ENCODE peak calls at places on chromosome 17, in five cellular contexts. N, O, A, S and H are unnamed samples.

GRCh38 chr17:31327534-31328526 is 6.4 kb upstream of the EVI2A start:
- DNase-seq in N (no peak), O (no peak), A (no peak), S (no peak), H (no peak)

GRCh38 chr17:17921192-17922082 is 50.8 kb downstream of the TOM1L2 start:
- DNase-seq in N (peak; percentile 57), O (no peak), A (no peak), S (no peak), H (no peak)

GRCh38 chr17:79420318-79421243 is 190.3 kb downstream of the RBFOX3 start:
- DNase-seq in N (peak; percentile 3), O (no peak), A (no peak), S (no peak), H (no peak)

GRCh38 chr17:17648762-17649161 is 32.5 kb upstream of the RAI1 start:
- DNase-seq in N (no peak), O (no peak), A (no peak), S (no peak), H (no peak)

GRCh38 chr17:70158581-70158980 is 10.8 kb upstream of the KCNJ2 start:
- DNase-seq in N (no peak), O (no peak), A (no peak), S (no peak), H (no peak)

GRCh38 chr17:74862108-74862901 is 2.6 kb upstream of the GRIN2C start:
- DNase-seq in N (peak; percentile 34), O (peak; percentile 69), A (peak; percentile 84), S (no peak), H (peak; percentile 65)

GRCh38 chr17:44376124-44376523 is 12.5 kb upstream of the FAM171A2 start:
- DNase-seq in N (peak; percentile 24), O (no peak), A (peak; percentile 48), S (no peak), H (peak; percentile 56)

GRCh38 chr17:72432881-72433280 is 312.1 kb downstream of the SOX9 start:
- DNase-seq in N (no peak), O (no peak), A (no peak), S (no peak), H (no peak)

GRCh38 chr17:40317880-40318834 is 9.2 kb downstream of the RARA start:
- DNase-seq in N (peak; percentile 96), O (peak; percentile 97), A (peak; percentile 96), S (peak; percentile 98), H (peak; percentile 97)

GRCh38 chr17:79612468-79613194 is 1.8 kb upstream of the RBFOX3 start:
- DNase-seq in N (peak; percentile 24), O (peak; percentile 69), A (peak; percentile 38), S (no peak), H (no peak)

GRCh38 chr17:79027274-79027924 is 3.4 kb downstream of the C1QTNF1 start:
- DNase-seq in N (no peak), O (peak; percentile 61), A (peak; percentile 92), S (no peak), H (no peak)

GRCh38 chr17:65177901-65178300 is 40.7 kb downstream of the RGS9 start:
- DNase-seq in N (peak; percentile 59), O (no peak), A (no peak), S (no peak), H (no peak)

GRCh38 chr17:61701334-61701733 is 110.3 kb upstream of the NACA2 start:
- DNase-seq in N (no peak), O (no peak), A (no peak), S (no peak), H (no peak)

GRCh38 chr17:27295945-27296344 is 2.0 kb downstream of the WSB1 start:
- DNase-seq in N (peak; percentile 50), O (peak; percentile 53), A (no peak), S (no peak), H (no peak)

GRCh38 chr17:68592667-68593330 is 8.4 kb downstream of the FAM20A start:
- DNase-seq in N (no peak), O (no peak), A (no peak), S (no peak), H (no peak)

GRCh38 chr17:30526401-30526800 is 49.2 kb downstream of the GOSR1 start:
- DNase-seq in N (peak; percentile 69), O (no peak), A (no peak), S (no peak), H (no peak)

GRCh38 chr17:21010705-21011596 is 31.9 kb downstream of the USP22 start:
- DNase-seq in N (no peak), O (no peak), A (no peak), S (no peak), H (no peak)

GRCh38 chr17:46063239-46063638 is 64.2 kb downstream of the STH start:
- DNase-seq in N (no peak), O (no peak), A (no peak), S (no peak), H (no peak)

GRCh38 chr17:43529977-43530302 is 16.2 kb downstream of the ETV4 start:
- DNase-seq in N (no peak), O (no peak), A (no peak), S (no peak), H (no peak)

GRCh38 chr17:65173284-65173793 is 36.2 kb downstream of the RGS9 start:
- DNase-seq in N (peak; percentile 54), O (peak; percentile 40), A (peak; percentile 41), S (peak; percentile 5), H (no peak)

GRCh38 chr17:78670850-78671291 is 93.7 kb upstream of the DNAH17 start:
- DNase-seq in N (no peak), O (no peak), A (no peak), S (no peak), H (no peak)

GRCh38 chr17:40218740-40219072 is 398 bp upstream of the WIPF2 start:
- DNase-seq in N (no peak), O (peak; percentile 58), A (peak; percentile 84), S (peak; percentile 39), H (peak; percentile 35)

GRCh38 chr17:31248986-31249385 is 48.1 kb downstream of the OMG start:
- DNase-seq in N (no peak), O (no peak), A (no peak), S (no peak), H (no peak)

GRCh38 chr17:77453613-77454559 is 313.1 kb downstream of the SEC14L1 start:
- DNase-seq in N (no peak), O (peak; percentile 74), A (no peak), S (peak; percentile 90), H (no peak)

GRCh38 chr17:77451271-77451893 is 310.6 kb downstream of the SEC14L1 start:
- DNase-seq in N (peak; percentile 71), O (peak; percentile 84), A (peak; percentile 69), S (peak; percentile 66), H (peak; percentile 77)

GRCh38 chr17:77450742-77451270 is 310.0 kb downstream of the SEC14L1 start:
- DNase-seq in N (no peak), O (peak; percentile 54), A (no peak), S (no peak), H (no peak)

GRCh38 chr17:77449908-77450741 is 309.4 kb downstream of the SEC14L1 start:
- DNase-seq in N (no peak), O (peak; percentile 78), A (peak; percentile 86), S (peak; percentile 73), H (peak; percentile 86)

GRCh38 chr17:77451894-77452852 is 311.4 kb downstream of the SEC14L1 start:
- DNase-seq in N (peak; percentile 68), O (peak; percentile 79), A (peak; percentile 67), S (peak; percentile 78), H (peak; percentile 76)
- H3K4me1 ChIP-seq in N (peaks cover 28% of the 10 kb centered on the region), O (peaks cover 36% of the 10 kb centered on the region), A (peaks cover 32% of the 10 kb centered on the region), S (peaks cover 51% of the 10 kb centered on the region), H (peaks cover 85% of the 10 kb centered on the region)

GRCh38 chr17:63418540-63418939 is 27.6 kb downstream of the CYB561 start:
- DNase-seq in N (no peak), O (no peak), A (no peak), S (no peak), H (no peak)

GRCh38 chr17:63419398-63419797 is 26.7 kb downstream of the CYB561 start:
- DNase-seq in N (no peak), O (no peak), A (no peak), S (no peak), H (no peak)

GRCh38 chr17:63412234-63412633 is 33.9 kb downstream of the CYB561 start:
- DNase-seq in N (no peak), O (no peak), A (no peak), S (no peak), H (no peak)

GRCh38 chr17:63413128-63413527 is 33.0 kb downstream of the CYB561 start:
- DNase-seq in N (no peak), O (no peak), A (no peak), S (no peak), H (no peak)

GRCh38 chr17:63414222-63414621 is 31.9 kb downstream of the CYB561 start:
- DNase-seq in N (no peak), O (no peak), A (no peak), S (no peak), H (no peak)
- H3K4me1 ChIP-seq in N (no peaks in the 10 kb centered on the region), O (no peaks in the 10 kb centered on the region), A (no peaks in the 10 kb centered on the region), S (no peaks in the 10 kb centered on the region), H (no peaks in the 10 kb centered on the region)

GRCh38 chr17:82328994-82329507 is 4.5 kb downstream of the SECTM1 start:
- DNase-seq in N (no peak), O (no peak), A (no peak), S (no peak), H (no peak)
- H3K4me1 ChIP-seq in N (peaks cover under 1% of the 10 kb centered on the region), O (peaks cover 48% of the 10 kb centered on the region), A (no peaks in the 10 kb centered on the region), S (peaks cover 11% of the 10 kb centered on the region), H (peaks cover 35% of the 10 kb centered on the region)

DNA sequence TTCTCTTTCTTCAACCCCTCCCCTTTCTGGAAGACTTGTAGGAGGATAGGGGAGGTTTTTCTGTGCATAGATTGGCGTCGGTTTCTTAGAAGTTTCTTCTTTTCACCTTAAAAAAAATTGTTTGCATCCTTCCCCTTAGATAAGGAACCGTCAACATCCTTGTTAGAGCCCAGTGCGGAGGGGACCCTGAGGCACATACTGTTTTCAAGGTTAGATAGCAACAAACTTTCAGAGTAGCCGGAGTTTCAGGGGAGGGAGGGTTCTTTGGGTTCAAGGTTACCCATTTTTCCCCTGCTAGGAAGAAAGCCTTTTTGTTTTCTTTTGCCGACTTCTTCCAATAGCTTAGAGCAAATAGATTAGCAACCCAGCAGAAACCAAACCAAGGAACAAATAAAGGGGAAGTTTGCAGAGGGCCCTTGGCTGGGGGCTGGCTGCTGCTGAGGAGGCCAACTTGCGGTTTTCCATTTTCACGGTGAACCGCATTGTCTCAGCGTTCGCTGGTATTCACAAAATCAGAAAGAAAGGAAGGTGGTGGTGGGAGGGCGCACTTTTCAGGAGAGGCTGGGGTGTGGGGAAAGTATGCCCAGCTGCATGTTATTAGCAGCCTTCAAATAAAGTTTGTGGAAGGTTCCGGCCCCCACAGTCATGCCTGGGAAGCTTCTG is 28.8 kb downstream of the MSI2 start:
- DNase-seq in N (no peak), O (no peak), A (no peak), S (no peak), H (no peak)
- H3K4me1 ChIP-seq in N (no peaks in the 10 kb centered on the region), O (no peaks in the 10 kb centered on the region), A (peaks cover 51% of the 10 kb centered on the region), S (peaks cover 20% of the 10 kb centered on the region), H (peaks cover 71% of the 10 kb centered on the region)

GRCh38 chr17:2092253-2092652 is 37.4 kb downstream of the HIC1 start:
- DNase-seq in N (no peak), O (no peak), A (no peak), S (no peak), H (no peak)

GRCh38 chr17:2095536-2095910 is 40.6 kb downstream of the HIC1 start:
- DNase-seq in N (no peak), O (no peak), A (no peak), S (no peak), H (no peak)

GRCh38 chr17:2094891-2095535 is 40.1 kb downstream of the HIC1 start:
- DNase-seq in N (peak; percentile 78), O (no peak), A (no peak), S (peak; percentile 92), H (peak; percentile 75)

GRCh38 chr17:2090804-2091534 is 36.1 kb downstream of the HIC1 start:
- DNase-seq in N (peak; percentile 85), O (peak; percentile 51), A (peak; percentile 60), S (no peak), H (peak; percentile 64)

GRCh38 chr17:2093349-2093748 is 38.4 kb downstream of the HIC1 start:
- DNase-seq in N (no peak), O (no peak), A (no peak), S (no peak), H (no peak)
- H3K4me1 ChIP-seq in N (peaks cover 30% of the 10 kb centered on the region), O (peaks cover 14% of the 10 kb centered on the region), A (peaks cover 4% of the 10 kb centered on the region), S (peaks cover 5% of the 10 kb centered on the region), H (peaks cover 76% of the 10 kb centered on the region)